ENCODE peak calls at places on chromosome 7, in ten cellular contexts. N is colonic mucosa, B is AG04450, V is heart left ventricle, C is AG09309, Q is astrocyte, G is ovary, E is cardiac fibroblast, S is fibroblast of lung, Z is uterus. O is an unnamed sample.

GRCh38 chr7:150449206-150449956 is 1.0 kb upstream of the GIMAP8 start:
- DNase-seq in G (no peak), Z (no peak), B (no peak), V (no peak), C (no peak), N (no peak), Q (no peak), S (no peak), E (no peak), O (no peak)

GRCh38 chr7:79055722-79056415 is 397.6 kb downstream of the MAGI2 start:
- DNase-seq in N (no peak), Q (no peak), V (no peak), G (peak), B (no peak), C (no peak), E (no peak), Z (no peak), S (no peak), O (no peak)

GRCh38 chr7:106563466-106564150 is 97.3 kb downstream of the CCDC71L start:
- DNase-seq in Z (no peak), N (no peak), Q (no peak), C (no peak), G (no peak), B (no peak), S (no peak), V (no peak), E (peak), O (peak)

GRCh38 chr7:91600112-91600511 is 280.4 kb downstream of the MTERF1 start:
- DNase-seq in C (no peak), V (no peak), Z (no peak), G (no peak), S (no peak), Q (no peak), N (no peak), B (no peak), E (no peak), O (no peak)

GRCh38 chr7:26549281-26549943 is 257.8 kb downstream of the SNX10 start:
- DNase-seq in S (no peak), V (no peak), B (no peak), C (no peak), G (no peak), Z (peak), N (no peak), Q (no peak), E (no peak), O (no peak)

GRCh38 chr7:126778101-126778500 is 474.6 kb downstream of the GRM8 start:
- DNase-seq in Q (no peak), Z (no peak), B (no peak), E (no peak), S (no peak), G (no peak), C (no peak), V (no peak), N (no peak), O (no peak)

GRCh38 chr7:81244213-81244612 is 325.4 kb upstream of the SEMA3C start:
- DNase-seq in Q (no peak), S (no peak), Z (no peak), B (no peak), C (no peak), N (no peak), E (peak), G (no peak), V (no peak), O (peak)

GRCh38 chr7:120806669-120807068 is 51.3 kb downstream of the TSPAN12 start:
- DNase-seq in V (no peak), S (no peak), C (no peak), N (no peak), Z (no peak), E (no peak), Q (no peak), G (no peak), B (no peak), O (peak)

GRCh38 chr7:83934118-83934734 is 260.4 kb downstream of the SEMA3A start:
- DNase-seq in S (no peak), Q (no peak), C (no peak), B (no peak), Z (no peak), E (peak), V (no peak), G (no peak), N (no peak), O (peak)

GRCh38 chr7:51326646-51327286 is 10.2 kb upstream of the COBL start:
- DNase-seq in V (no peak), S (no peak), Q (no peak), N (no peak), E (no peak), Z (no peak), B (no peak), G (no peak), C (no peak), O (no peak)

GRCh38 chr7:129574487-129574886 is 37.0 kb upstream of the NRF1 start:
- DNase-seq in C (peak), V (peak), Q (peak), Z (no peak), E (peak), B (peak), S (peak), N (no peak), G (no peak), O (peak)

GRCh38 chr7:102288285-102288930 is 1.7 kb downstream of the SH2B2 start:
- DNase-seq in Z (no peak), V (no peak), G (no peak), Q (no peak), N (no peak), C (no peak), E (no peak), B (no peak), S (no peak), O (no peak)

GRCh38 chr7:67462781-67463191 is 466.2 kb downstream of the TYW1 start:
- DNase-seq in E (no peak), G (peak), Q (peak), N (peak), Z (peak), S (peak), V (peak), B (no peak), C (no peak), O (peak)

GRCh38 chr7:25795824-25796235 is 356.2 kb upstream of the NFE2L3 start:
- DNase-seq in G (peak), N (no peak), Q (peak), V (no peak), E (peak), C (no peak), Z (no peak), S (peak), B (no peak), O (peak)

GRCh38 chr7:150514748-150515222 is at the start of gene GIMAP7:
- DNase-seq in V (peak), N (peak), Z (no peak), S (no peak), Q (no peak), G (no peak), C (no peak), B (no peak), E (no peak), O (no peak)

GRCh38 chr7:105805619-105806018 is 70.8 kb downstream of the ATXN7L1 start:
- DNase-seq in G (no peak), Z (no peak), E (no peak), Q (no peak), N (no peak), C (no peak), B (no peak), V (no peak), S (peak), O (no peak)

GRCh38 chr7:75740846-75741497 is 2.2 kb upstream of the HIP1 start:
- DNase-seq in Q (no peak), G (no peak), V (peak), C (no peak), S (no peak), E (peak), N (peak), Z (no peak), B (no peak), O (no peak)

GRCh38 chr7:45026984-45027773 is 27.2 kb downstream of the CCM2 start:
- DNase-seq in Q (peak), S (peak), N (no peak), G (no peak), B (peak), V (no peak), E (no peak), C (no peak), Z (no peak), O (peak)

GRCh38 chr7:132575336-132575986 is 809 bp downstream of the PLXNA4 start:
- DNase-seq in V (peak), G (peak), B (no peak), Z (peak), E (peak), N (peak), S (peak), Q (peak), C (peak), O (peak)

GRCh38 chr7:129832701-129833227 is 120.0 kb downstream of the UBE2H start:
- DNase-seq in Z (no peak), S (peak), E (no peak), G (no peak), B (no peak), C (no peak), N (no peak), Q (peak), V (no peak), O (no peak)

GRCh38 chr7:32616625-32617024 is 121.3 kb downstream of the AVL9 start:
- DNase-seq in B (no peak), E (peak), Z (peak), V (no peak), G (no peak), N (no peak), Q (peak), C (peak), S (peak), O (peak)

GRCh38 chr7:127383123-127383835 is 9.2 kb downstream of the ZNF800 start:
- DNase-seq in E (peak), V (no peak), Q (peak), C (no peak), Z (no peak), N (no peak), G (no peak), S (peak), B (no peak), O (no peak)

GRCh38 chr7:106840342-106840741 is 24.7 kb upstream of the PIK3CG start:
- DNase-seq in E (peak), B (peak), N (no peak), V (no peak), G (no peak), Z (no peak), C (peak), Q (peak), S (peak), O (peak)

GRCh38 chr7:2691223-2691818 is 3.3 kb downstream of the AMZ1 start:
- DNase-seq in E (no peak), N (no peak), B (no peak), G (no peak), C (no peak), Z (no peak), V (no peak), S (no peak), Q (no peak), O (no peak)
- H3K4me3 ChIP-seq in E (no peak), N (no peak), B (no peak), G (no peak), C (no peak), Z (no peak), V (no peak), S (no peak), Q (no peak), O (no peak)

GRCh38 chr7:94906035-94906796 is 1.2 kb upstream of the PPP1R9A start:
- DNase-seq in Z (no peak), V (no peak), G (no peak), E (no peak), N (no peak), C (no peak), Q (no peak), B (no peak), S (no peak), O (no peak)
- H3K4me3 ChIP-seq in Z (no peak), V (no peak), G (no peak), E (no peak), N (no peak), C (no peak), Q (no peak), B (no peak), S (no peak), O (no peak)

GRCh38 chr7:2451171-2452073 is 24.8 kb downstream of the GRIFIN start:
- DNase-seq in C (no peak), B (no peak), V (peak), S (peak), N (peak), E (peak), G (peak), Q (no peak), Z (peak), O (peak)

GRCh38 chr7:2450198-2451107 is 25.7 kb downstream of the GRIFIN start:
- DNase-seq in Z (no peak), G (no peak), C (no peak), B (no peak), E (no peak), N (no peak), V (no peak), S (no peak), Q (no peak), O (no peak)

GRCh38 chr7:2452643-2453270 is 23.4 kb downstream of the GRIFIN start:
- DNase-seq in Z (no peak), Q (no peak), G (no peak), V (no peak), C (no peak), E (no peak), B (no peak), S (no peak), N (no peak), O (no peak)

GRCh38 chr7:2446676-2447075 is 29.5 kb downstream of the GRIFIN start:
- DNase-seq in N (no peak), S (no peak), C (no peak), Q (no peak), G (no peak), B (no peak), Z (no peak), E (no peak), V (no peak), O (no peak)

DNA sequence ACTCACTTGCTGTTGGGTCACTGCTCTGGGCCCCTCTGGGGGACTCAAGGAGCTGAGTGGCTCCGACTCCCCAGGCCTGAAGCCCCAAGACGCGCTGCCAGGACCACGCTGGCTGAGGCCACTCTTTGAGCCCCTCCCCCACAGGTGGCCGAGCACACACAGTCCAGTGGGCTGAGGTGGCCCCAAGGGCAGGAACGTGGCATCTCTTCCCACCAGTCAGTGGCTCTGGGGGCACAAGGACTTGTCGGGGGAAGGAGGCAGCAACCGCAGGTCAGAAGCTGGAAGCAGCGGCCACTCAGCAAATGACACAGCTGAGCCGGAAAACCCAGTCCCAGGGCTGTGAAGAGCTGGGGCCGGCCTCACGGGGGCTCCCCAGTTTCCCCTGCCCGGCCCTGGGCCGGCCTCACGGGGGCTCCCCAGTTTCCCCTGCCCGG is 24.1 kb downstream of the GRIFIN start:
- DNase-seq in Q (no peak), V (no peak), E (no peak), C (no peak), N (no peak), Z (no peak), G (no peak), S (no peak), B (no peak), O (no peak)
- H3K4me3 ChIP-seq in Q (no peak), V (peak), E (no peak), C (no peak), N (peak), Z (peak), G (peak), S (no peak), B (no peak), O (no peak)

GRCh38 chr7:4809091-4809591 is 33.7 kb downstream of the AP5Z1 start:
- DNase-seq in G (no peak), B (no peak), V (peak), N (no peak), Z (no peak), C (no peak), E (no peak), S (no peak), Q (no peak), O (no peak)
- H3K4me3 ChIP-seq in G (no peak), B (no peak), V (peak), N (no peak), Z (no peak), C (no peak), E (no peak), S (no peak), Q (no peak), O (no peak)

O was measured in AG10803.